ENCODE peak calls at places on chromosomes 12 and 14, in seven cellular contexts. O is body of pancreas, Q is trophoblast cell, I is caudate nucleus, F is MM.1S, K is colonic mucosa, M is HCT116. E is an unnamed sample.

GRCh38 chr12:132806857-132807256 is 21.8 kb downstream of the GOLGA3 start:
- DNase-seq in O (no peak), Q (no peak), I (no peak), F (no peak), K (no peak), M (no peak), E (no peak)

GRCh38 chr14:77889971-77890442 is 90.1 kb downstream of the ADCK1 start:
- DNase-seq in O (no peak), Q (no peak), I (no peak), F (no peak), K (no peak), M (no peak), E (no peak)

GRCh38 chr12:77133566-77133965 is 68.2 kb upstream of the E2F7 start:
- DNase-seq in O (peak), Q (no peak), I (no peak), F (peak), K (peak), M (no peak), E (peak)

GRCh38 chr12:46702581-46703344 is 123.0 kb downstream of the SLC38A4 start:
- DNase-seq in O (no peak), Q (peak), I (no peak), F (no peak), K (no peak), M (no peak), E (no peak)

GRCh38 chr12:32893458-32893857 is 3.1 kb downstream of the PKP2 start:
- DNase-seq in O (no peak), Q (peak), I (no peak), F (no peak), K (no peak), M (no peak), E (no peak)

GRCh38 chr12:77720258-77720657 is 110.4 kb upstream of the NAV3 start:
- DNase-seq in O (no peak), Q (no peak), I (no peak), F (no peak), K (no peak), M (no peak), E (no peak)

GRCh38 chr12:79850610-79851299 is 84.1 kb downstream of the PPP1R12A start:
- DNase-seq in O (no peak), Q (no peak), I (no peak), F (peak), K (no peak), M (no peak), E (no peak)

GRCh38 chr12:4153343-4153892 is 120.1 kb upstream of the CCND2 start:
- DNase-seq in O (no peak), Q (peak), I (no peak), F (peak), K (peak), M (no peak), E (peak)

GRCh38 chr12:24546084-24546483 is 402.8 kb downstream of the BCAT1 start:
- DNase-seq in O (no peak), Q (no peak), I (no peak), F (no peak), K (no peak), M (no peak), E (no peak)

GRCh38 chr12:22866406-22866805 is 241.4 kb downstream of the ETNK1 start:
- DNase-seq in O (no peak), Q (no peak), I (no peak), F (no peak), K (no peak), M (no peak), E (no peak)

GRCh38 chr12:118098456-118098855 is 5.4 kb downstream of the VSIG10 start:
- DNase-seq in O (no peak), Q (no peak), I (no peak), F (no peak), K (peak), M (no peak), E (peak)
- H3K27ac ChIP-seq in O (no peak), Q (no peak), I (no peak), F (no peak), K (peak), M (no peak), E (peak)

GRCh38 chr12:49930515-49931288 is 19.8 kb upstream of the AQP2 start:
- DNase-seq in O (no peak), Q (peak), I (no peak), F (no peak), K (no peak), M (no peak), E (no peak)
- H3K27ac ChIP-seq in O (no peak), Q (no peak), I (no peak), F (no peak), K (no peak), M (no peak), E (no peak)

DNA sequence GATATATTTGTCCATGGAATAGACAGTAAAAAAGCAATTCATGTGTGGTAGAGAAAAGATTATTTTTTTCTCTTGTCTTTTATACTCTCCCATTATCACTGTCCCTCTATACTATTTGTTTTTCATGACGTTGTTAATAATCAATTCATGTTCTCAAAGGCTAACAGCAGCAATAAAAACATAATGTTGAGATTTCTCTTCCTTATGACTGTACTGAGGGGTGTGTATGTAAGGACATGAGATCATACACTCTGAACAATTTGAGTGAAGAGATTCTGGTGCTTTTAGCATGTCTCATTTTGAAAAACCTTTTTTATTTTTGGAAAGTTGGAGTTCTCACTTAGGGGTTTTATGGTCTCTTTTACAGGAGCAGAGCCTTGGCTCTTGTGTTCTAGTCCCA is 3.8 kb upstream of the TSPAN8 start:
- DNase-seq in O (no peak), Q (no peak), I (no peak), F (no peak), K (no peak), M (no peak), E (no peak)
- H3K27ac ChIP-seq in O (peak), Q (no peak), I (no peak), F (no peak), K (peak), M (no peak), E (no peak)

DNA sequence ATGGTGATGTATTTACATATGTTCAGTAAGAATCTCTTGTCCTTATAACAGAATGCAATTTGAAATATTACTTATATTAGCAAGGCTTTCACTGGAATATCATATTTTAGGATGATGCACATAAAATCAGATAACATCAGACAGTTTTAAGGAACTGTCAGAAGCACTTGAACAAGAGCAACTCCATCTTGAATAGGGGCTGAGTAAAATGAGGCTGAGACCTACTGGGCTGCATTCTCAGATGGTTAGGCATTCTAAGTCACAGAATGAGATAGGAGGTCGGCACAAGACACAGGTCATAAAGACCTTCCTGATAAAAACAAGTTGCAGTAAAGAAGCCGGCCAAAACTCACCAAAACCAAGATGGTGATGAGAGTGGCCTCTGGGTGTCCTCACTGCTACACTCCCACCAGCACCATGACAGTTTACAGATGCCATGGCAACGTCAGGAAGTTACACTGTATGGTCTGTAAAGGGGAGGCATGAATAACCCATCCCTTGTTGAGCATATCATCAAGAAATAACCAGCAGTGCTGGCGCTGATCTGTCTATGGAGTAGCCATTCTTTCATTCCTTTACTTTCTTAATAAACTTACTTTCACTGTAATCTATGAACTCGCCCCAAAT is 27.6 kb upstream of the ETV6 start:
- DNase-seq in O (peak), Q (no peak), I (no peak), F (peak), K (no peak), M (no peak), E (peak)
- H3K27ac ChIP-seq in O (no peak), Q (no peak), I (no peak), F (no peak), K (no peak), M (no peak), E (no peak)

DNA sequence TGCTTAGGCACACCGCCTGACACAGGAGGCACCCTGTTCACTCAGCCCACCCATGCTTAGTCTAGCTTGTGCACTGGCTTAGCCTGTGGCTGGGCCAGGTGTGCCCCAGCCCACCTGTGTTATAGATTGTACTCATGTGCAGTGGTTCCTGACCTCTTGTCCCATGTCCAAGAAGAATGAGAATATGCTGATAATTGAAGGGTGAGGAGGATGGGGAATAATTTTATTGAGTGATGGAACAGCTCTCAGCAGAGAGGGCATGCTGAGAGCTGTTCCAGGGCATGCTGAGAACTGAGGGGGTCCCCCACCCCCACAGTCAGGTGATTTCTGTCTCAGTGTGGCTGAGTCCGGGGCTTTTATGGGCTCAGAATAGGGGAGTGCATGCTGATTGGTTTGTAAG is 395.9 kb downstream of the FUT8 start:
- DNase-seq in O (no peak), Q (no peak), I (no peak), F (no peak), K (no peak), M (no peak), E (no peak)
- H3K27ac ChIP-seq in O (no peak), Q (no peak), I (no peak), F (no peak), K (no peak), M (no peak), E (no peak)

E was measured in endodermal cell.